ENCODE peak calls at places on chromosomes 5 and 9, in five cellular contexts. F, A, K, G and Y are unnamed samples. For H3K4me1, the result is how much of the 10 kb centered on the place peaks cover.

GRCh38 chr5:74412064-74412463 is 228.5 kb downstream of the ENC1 start:
- DNase-seq in A (no peak), K (no peak), G (no peak), F (no peak), Y (peak)

GRCh38 chr5:80915716-80916115 is 44.4 kb upstream of the RASGRF2 start:
- DNase-seq in A (no peak), G (no peak), F (no peak), K (peak), Y (no peak)

GRCh38 chr5:11997942-11998341 is 93.7 kb upstream of the CTNND2 start:
- DNase-seq in G (no peak), K (no peak), F (no peak), A (no peak), Y (no peak)

GRCh38 chr9:3500044-3500443 is 25.8 kb downstream of the RFX3 start:
- DNase-seq in K (no peak), A (no peak), G (no peak), F (no peak), Y (no peak)

GRCh38 chr9:133848471-133848870 is 110.3 kb upstream of the SARDH start:
- DNase-seq in A (no peak), K (no peak), G (no peak), F (no peak), Y (no peak)

GRCh38 chr9:138061631-138062030 is 184.0 kb downstream of the CACNA1B start:
- DNase-seq in F (no peak), A (no peak), G (no peak), K (no peak), Y (no peak)

GRCh38 chr5:95822408-95823240 is at the start of gene GLRX:
- DNase-seq in F (peak), G (peak), A (peak), K (peak), Y (peak)

GRCh38 chr5:180521101-180521500 is 26.9 kb downstream of the CNOT6 start:
- DNase-seq in K (peak), G (no peak), F (no peak), A (no peak), Y (no peak)

GRCh38 chr5:2695200-2695891 is 56.1 kb downstream of the IRX2 start:
- DNase-seq in A (no peak), F (no peak), G (no peak), K (peak), Y (no peak)

GRCh38 chr5:132662925-132663770 is 5.2 kb downstream of the IL13 start:
- DNase-seq in A (no peak), G (no peak), K (peak), F (peak), Y (peak)

GRCh38 chr5:135977375-135977928 is 22.7 kb upstream of the LECT2 start:
- DNase-seq in A (peak), F (peak), G (no peak), K (no peak), Y (peak)

DNA sequence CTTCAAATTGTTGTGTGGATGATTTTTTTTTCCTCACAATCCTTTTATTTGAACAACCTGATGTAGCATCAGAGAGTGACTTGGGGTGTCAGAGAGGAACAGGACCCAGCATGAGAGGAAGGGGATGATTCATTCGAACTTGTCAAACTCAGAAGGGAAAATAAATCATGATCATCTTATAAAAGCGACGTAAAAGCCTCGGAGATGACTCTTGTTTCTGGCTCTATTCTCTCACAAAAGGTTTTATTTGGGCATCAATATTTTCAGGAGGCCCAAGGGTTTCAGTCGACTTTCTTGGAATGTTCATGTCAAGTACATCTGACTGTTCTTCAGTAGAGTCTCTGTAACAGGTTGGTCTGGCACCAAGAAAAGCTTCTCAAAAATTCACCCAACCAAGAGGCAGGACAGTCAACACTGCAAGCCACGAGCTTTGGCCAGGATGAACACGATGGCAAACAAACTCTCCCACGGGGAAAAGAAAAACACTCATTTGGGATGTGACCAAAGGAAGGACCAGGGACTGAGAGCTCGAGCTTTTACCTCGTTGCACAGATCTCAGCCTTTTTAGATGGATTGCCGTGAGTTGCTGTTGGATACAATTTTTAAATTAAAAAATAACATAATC is 55.1 kb downstream of the ANKH start:
- DNase-seq in G (no peak), K (peak), A (no peak), F (no peak), Y (no peak)
- H3K4me2 ChIP-seq in G (peak), K (peak), A (no peak), F (no peak), Y (no peak)

GRCh38 chr5:14183187-14183939 is 40.2 kb downstream of the TRIO start:
- DNase-seq in G (no peak), F (peak), A (no peak), K (peak), Y (no peak)
- H3K4me1 ChIP-seq in G (half or more), F (under half), A (half or more), K (half or more), Y (under half)

GRCh38 chr5:43171926-43172325 is 20.1 kb upstream of the NIM1K start:
- DNase-seq in K (peak), F (no peak), G (no peak), A (no peak), Y (no peak)
- H3K4me2 ChIP-seq in K (no peak), F (no peak), G (no peak), A (no peak), Y (no peak)

GRCh38 chr9:36163840-36164175 is 5.4 kb upstream of the CCIN start:
- DNase-seq in G (no peak), K (peak), A (no peak), F (peak), Y (no peak)
- H3K4me1 ChIP-seq in G (under half), K (under half), A (under half), F (under half), Y (under half)